ENCODE peak calls at places on chromosomes 16 and 17, in nine cellular contexts. T is HT1080; H is DMS79; P is left lung; M is HCT116; R is activated naive CD8-positive, alpha-beta T cell treated with anti-CD3 and anti-CD28 coated beads, Interleukin-2, amount 50 U/mL, for 16 hours; Z is GM20000; F is EL; C is DMS153. Q is an unnamed sample.

GRCh38 chr16:80718480-80719220 is 85.7 kb downstream of the CDYL2 start:
- DNase-seq in T (peak), H (peak), P (peak), M (no peak), R (no peak), Z (no peak), F (no peak), C (peak), Q (no peak)

GRCh38 chr16:66481081-66481942 is 54.2 kb downstream of the BEAN1 start:
- DNase-seq in T (no peak), H (no peak), P (no peak), M (no peak), R (no peak), Z (no peak), F (no peak), C (no peak), Q (no peak)

GRCh38 chr17:15944720-15945492 is at the start of gene ADORA2B:
- DNase-seq in T (no peak), H (no peak), P (peak), M (no peak), R (no peak), Z (peak), F (peak), C (no peak), Q (peak)

GRCh38 chr17:44501866-44502265 is 1.3 kb downstream of the GPATCH8 start:
- DNase-seq in T (peak), H (no peak), P (no peak), M (no peak), R (no peak), Z (no peak), F (peak), C (no peak), Q (no peak)

GRCh38 chr16:12095275-12096161 is 119.0 kb downstream of the SNX29 start:
- DNase-seq in T (peak), H (peak), P (peak), M (peak), R (no peak), Z (peak), F (peak), C (peak), Q (peak)

GRCh38 chr17:46023783-46024388 is 24.8 kb downstream of the STH start:
- DNase-seq in T (no peak), H (no peak), P (no peak), M (no peak), R (no peak), Z (no peak), F (no peak), C (no peak), Q (no peak)

GRCh38 chr17:62713096-62713870 is 85.8 kb downstream of the MRC2 start:
- DNase-seq in T (no peak), H (no peak), P (no peak), M (no peak), R (no peak), Z (no peak), F (no peak), C (no peak), Q (no peak)

GRCh38 chr17:76353004-76353598 is 615 bp downstream of the PRPSAP1 start:
- DNase-seq in T (no peak), H (no peak), P (peak), M (no peak), R (no peak), Z (peak), F (peak), C (no peak), Q (no peak)

GRCh38 chr16:30087181-30087898 is 4.4 kb downstream of the TBX6 start:
- DNase-seq in T (no peak), H (no peak), P (no peak), M (no peak), R (no peak), Z (no peak), F (no peak), C (no peak), Q (no peak)

GRCh38 chr17:83195330-83196087 is 116.1 kb downstream of the METRNL start:
- DNase-seq in T (no peak), H (no peak), P (peak), M (no peak), R (no peak), Z (no peak), F (peak), C (no peak), Q (no peak)

GRCh38 chr16:12570046-12570618 is 233.6 kb downstream of the CPPED1 start:
- DNase-seq in T (no peak), H (no peak), P (no peak), M (no peak), R (no peak), Z (no peak), F (no peak), C (no peak), Q (no peak)

GRCh38 chr16:67150833-67151396 is at the start of gene B3GNT9:
- DNase-seq in T (peak), H (peak), P (peak), M (no peak), R (no peak), Z (peak), F (peak), C (peak), Q (peak)

GRCh38 chr17:71431146-71431545 is 689.7 kb upstream of the SOX9 start:
- DNase-seq in T (no peak), H (no peak), P (no peak), M (no peak), R (no peak), Z (no peak), F (no peak), C (no peak), Q (no peak)

GRCh38 chr16:15034266-15035162 is 21.4 kb downstream of the NTAN1 start:
- DNase-seq in T (no peak), H (no peak), P (no peak), M (no peak), R (no peak), Z (no peak), F (no peak), C (no peak), Q (no peak)

GRCh38 chr16:62602790-62603189 is 566.6 kb upstream of the CDH8 start:
- DNase-seq in T (no peak), H (no peak), P (no peak), M (no peak), R (no peak), Z (no peak), F (no peak), C (no peak), Q (no peak)

GRCh38 chr17:56347646-56348045 is 194.4 kb downstream of the ANKFN1 start:
- DNase-seq in T (no peak), H (no peak), P (no peak), M (no peak), R (no peak), Z (no peak), F (no peak), C (no peak), Q (no peak)

GRCh38 chr17:77288115-77288619 is 147.4 kb downstream of the SEC14L1 start:
- DNase-seq in T (no peak), H (no peak), P (no peak), M (no peak), R (no peak), Z (no peak), F (no peak), C (peak), Q (no peak)

GRCh38 chr16:14215941-14216340 is 144.8 kb downstream of the MRTFB start:
- DNase-seq in T (no peak), H (no peak), P (no peak), M (no peak), R (no peak), Z (no peak), F (no peak), C (no peak), Q (no peak)

Q was measured in hypothalamus.